ENCODE peak calls at places on chromosome 11, in eight cellular contexts. O, H, I, B, V, T, R and X are unnamed samples.

GRCh38 chr11:37372667-37373066 is 774.6 kb upstream of the RAG2 start:
- DNase-seq in O (no peak), H (no peak), I (no peak), B (no peak), V (no peak), T (no peak), R (no peak), X (no peak)

GRCh38 chr11:104159356-104159755 is 4.6 kb downstream of the PDGFD start:
- DNase-seq in O (no peak), H (no peak), I (no peak), B (no peak), V (no peak), T (no peak), R (peak), X (no peak)

GRCh38 chr11:101470881-101471535 is 112.8 kb downstream of the TRPC6 start:
- DNase-seq in O (no peak), H (no peak), I (no peak), B (no peak), V (no peak), T (no peak), R (peak), X (peak)

GRCh38 chr11:119343726-119344125 is 2.8 kb downstream of the MFRP start:
- DNase-seq in O (peak), H (no peak), I (no peak), B (no peak), V (no peak), T (no peak), R (no peak), X (no peak)

GRCh38 chr11:36027731-36028130 is 83.9 kb downstream of the LDLRAD3 start:
- DNase-seq in O (no peak), H (no peak), I (no peak), B (no peak), V (no peak), T (no peak), R (no peak), X (no peak)

GRCh38 chr11:30935861-30936260 is 349.7 kb upstream of the MPPED2 start:
- DNase-seq in O (no peak), H (no peak), I (no peak), B (no peak), V (no peak), T (no peak), R (peak), X (no peak)

GRCh38 chr11:10375280-10376048 is 70.6 kb downstream of the ADM start:
- DNase-seq in O (no peak), H (no peak), I (no peak), B (no peak), V (peak), T (no peak), R (peak), X (peak)

GRCh38 chr11:130088217-130088616 is 18.5 kb downstream of the APLP2 start:
- DNase-seq in O (no peak), H (no peak), I (no peak), B (no peak), V (no peak), T (no peak), R (no peak), X (no peak)

GRCh38 chr11:73493838-73494598 is 103.9 kb downstream of the FAM168A start:
- DNase-seq in O (peak), H (peak), I (no peak), B (no peak), V (peak), T (no peak), R (peak), X (peak)

GRCh38 chr11:124482362-124483147 is 37.1 kb upstream of the OR8B8 start:
- DNase-seq in O (no peak), H (no peak), I (no peak), B (no peak), V (peak), T (no peak), R (peak), X (peak)

GRCh38 chr11:114296190-114296978 is at the start of gene NNMT:
- DNase-seq in O (no peak), H (no peak), I (peak), B (no peak), V (peak), T (no peak), R (peak), X (peak)

GRCh38 chr11:57459112-57460016 is 964 bp upstream of the RTN4RL2 start:
- DNase-seq in O (peak), H (no peak), I (no peak), B (no peak), V (no peak), T (peak), R (no peak), X (peak)